ENCODE peak calls at places on chromosomes 16 and 17, in ten cellular contexts. I, D, C, G, L, Q, K, S, R and Y are unnamed samples. For H3K27me3, the result is how much of the 10 kb centered on the place peaks cover.

GRCh38 chr17:19757536-19758180 is 9.6 kb upstream of the ALDH3A1 start:
- DNase-seq in K (no peak), C (no peak), D (no peak), S (no peak), L (peak), G (no peak), R (peak), Q (peak), I (no peak), Y (no peak)

GRCh38 chr16:3004781-3005284 is 7.9 kb upstream of the CLDN9 start:
- DNase-seq in I (no peak), R (peak), S (no peak), L (peak), G (no peak), C (peak), K (no peak), D (no peak), Q (no peak), Y (no peak)

GRCh38 chr17:3594976-3595375 is 14.2 kb downstream of the TRPV1 start:
- DNase-seq in L (no peak), R (no peak), G (no peak), K (no peak), I (no peak), S (no peak), D (no peak), Q (no peak), C (no peak), Y (no peak)

GRCh38 chr17:17060001-17060929 is 18.0 kb downstream of the MPRIP start:
- DNase-seq in I (peak), G (no peak), S (no peak), Q (peak), R (peak), D (peak), L (no peak), C (no peak), K (no peak), Y (peak)

GRCh38 chr17:67488161-67488560 is 111.1 kb downstream of the PITPNC1 start:
- DNase-seq in C (peak), K (no peak), Q (peak), L (no peak), D (no peak), G (no peak), S (no peak), I (peak), R (peak), Y (no peak)

GRCh38 chr17:70520447-70520846 is 351.1 kb downstream of the KCNJ2 start:
- DNase-seq in S (no peak), L (no peak), K (no peak), D (no peak), R (no peak), I (no peak), C (no peak), G (no peak), Q (no peak), Y (no peak)

GRCh38 chr16:25481636-25482035 is 210.1 kb upstream of the HS3ST4 start:
- DNase-seq in Q (no peak), I (no peak), R (peak), C (no peak), D (no peak), K (no peak), S (no peak), L (no peak), G (no peak), Y (no peak)

GRCh38 chr16:74951206-74951605 is 33.7 kb downstream of the WDR59 start:
- DNase-seq in C (no peak), L (no peak), G (no peak), S (no peak), R (no peak), Q (no peak), I (no peak), D (no peak), K (no peak), Y (no peak)

GRCh38 chr17:77666881-77667395 is 291.6 kb upstream of the TNRC6C start:
- DNase-seq in I (no peak), L (no peak), G (peak), C (no peak), R (no peak), Q (peak), K (peak), S (no peak), D (no peak), Y (peak)

GRCh38 chr17:77446959-77447634 is 306.3 kb downstream of the SEC14L1 start:
- DNase-seq in I (no peak), C (peak), Q (no peak), S (no peak), K (no peak), D (no peak), L (no peak), G (no peak), R (no peak), Y (no peak)

GRCh38 chr17:77728022-77728671 is 230.4 kb upstream of the TNRC6C start:
- DNase-seq in D (no peak), C (no peak), S (peak), G (no peak), I (peak), K (no peak), R (peak), L (no peak), Q (peak), Y (no peak)

GRCh38 chr17:556431-556995 is 158.1 kb downstream of the VPS53 start:
- DNase-seq in L (no peak), R (no peak), S (peak), D (no peak), C (no peak), Q (no peak), G (no peak), I (no peak), K (no peak), Y (no peak)

GRCh38 chr17:30095507-30096244 is 20.9 kb upstream of the NSRP1 start:
- DNase-seq in D (no peak), L (no peak), G (no peak), I (no peak), R (peak), K (no peak), Q (no peak), C (no peak), S (peak), Y (no peak)

DNA sequence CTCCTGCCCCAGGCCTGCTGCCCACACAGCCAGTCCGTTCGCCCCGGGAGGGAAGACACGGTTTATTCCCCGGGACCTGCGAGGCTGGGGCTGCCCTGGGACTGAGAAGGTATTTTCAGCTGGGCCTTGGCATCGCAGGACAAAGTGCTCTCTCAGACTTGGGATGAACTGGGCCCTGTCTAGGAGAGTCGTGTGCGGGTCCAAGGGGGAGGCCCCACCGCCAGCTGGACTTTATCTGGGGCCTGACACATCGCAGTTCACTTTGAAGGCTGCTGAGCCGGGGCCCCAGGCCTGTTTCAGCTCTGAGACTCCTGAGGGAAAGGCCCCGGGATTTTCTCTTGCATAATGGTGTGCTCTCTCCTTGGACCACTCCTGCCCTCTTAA is 6.8 kb downstream of the CRISPLD2 start:
- DNase-seq in S (no peak), I (peak), G (no peak), Q (no peak), R (no peak), L (no peak), C (no peak), D (peak), K (no peak), Y (no peak)
- H3K27me3 ChIP-seq in S (under half), I (under half), G (under half), Q (under half), R (under half), L (under half), C (under half), D (under half), K (under half), Y (under half)

GRCh38 chr17:79589669-79590270 is 21.1 kb downstream of the RBFOX3 start:
- DNase-seq in K (no peak), Q (no peak), R (no peak), S (no peak), D (no peak), L (no peak), G (peak), C (no peak), I (no peak), Y (no peak)

GRCh38 chr17:79591014-79591590 is 19.7 kb downstream of the RBFOX3 start:
- DNase-seq in I (no peak), R (no peak), C (no peak), S (no peak), G (no peak), K (no peak), D (peak), L (no peak), Q (no peak), Y (no peak)

GRCh38 chr17:79592198-79592597 is 18.7 kb downstream of the RBFOX3 start:
- DNase-seq in G (no peak), D (peak), L (no peak), R (no peak), I (no peak), C (no peak), Q (no peak), S (no peak), K (no peak), Y (no peak)

GRCh38 chr17:79592641-79593040 is 18.2 kb downstream of the RBFOX3 start:
- DNase-seq in R (no peak), K (no peak), C (no peak), D (peak), L (no peak), S (no peak), G (peak), I (no peak), Q (no peak), Y (no peak)

DNA sequence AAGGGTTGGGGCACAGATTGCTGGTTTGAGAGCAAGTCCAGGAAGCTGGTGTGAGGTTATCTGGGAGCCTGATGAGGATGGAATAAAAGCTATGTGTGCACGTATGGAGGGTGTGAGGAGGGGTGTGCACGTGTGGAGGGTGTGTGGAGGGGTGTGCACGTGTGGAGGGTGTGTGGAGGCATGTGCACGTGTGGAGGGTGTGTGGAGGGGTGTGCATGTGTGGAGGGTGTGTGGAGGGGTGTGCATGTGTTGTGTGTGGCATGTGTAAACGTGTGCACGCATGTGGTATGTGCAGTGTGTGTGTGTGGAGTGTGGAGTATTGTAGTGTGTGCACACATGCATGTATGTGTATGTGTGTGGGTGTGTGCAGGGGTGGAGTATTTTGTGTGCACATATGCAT is 19.2 kb downstream of the RBFOX3 start:
- DNase-seq in S (no peak), I (no peak), Q (no peak), K (no peak), L (no peak), D (peak), G (peak), C (no peak), R (no peak), Y (no peak)
- H3K27me3 ChIP-seq in S (under half), I (under half), Q (half or more), K (under half), L (under half), D (under half), G (under half), C (under half), R (under half), Y (under half)

GRCh38 chr17:50311112-50311460 is 34.8 kb upstream of the XYLT2 start:
- DNase-seq in C (no peak), Q (no peak), L (no peak), G (no peak), I (no peak), D (no peak), S (no peak), R (no peak), K (no peak), Y (no peak)

GRCh38 chr17:50314456-50315011 is 31.4 kb upstream of the XYLT2 start:
- DNase-seq in R (no peak), L (no peak), D (no peak), G (no peak), I (no peak), S (no peak), C (no peak), Q (no peak), K (no peak), Y (no peak)

GRCh38 chr17:50310455-50311111 is 35.3 kb upstream of the XYLT2 start:
- DNase-seq in C (no peak), S (no peak), R (peak), G (no peak), D (no peak), K (no peak), Q (no peak), L (no peak), I (no peak), Y (no peak)

GRCh38 chr17:50311483-50311882 is 34.4 kb upstream of the XYLT2 start:
- DNase-seq in G (no peak), D (no peak), R (no peak), Q (no peak), S (no peak), L (no peak), I (no peak), C (no peak), K (no peak), Y (no peak)

GRCh38 chr17:50312311-50312710 is 33.6 kb upstream of the XYLT2 start:
- DNase-seq in S (peak), D (no peak), G (no peak), R (no peak), L (no peak), Q (no peak), K (no peak), C (no peak), I (no peak), Y (no peak)
- H3K27me3 ChIP-seq in S (under half), D (under half), G (under half), R (under half), L (under half), Q (under half), K (under half), C (under half), I (under half), Y (under half)

DNA sequence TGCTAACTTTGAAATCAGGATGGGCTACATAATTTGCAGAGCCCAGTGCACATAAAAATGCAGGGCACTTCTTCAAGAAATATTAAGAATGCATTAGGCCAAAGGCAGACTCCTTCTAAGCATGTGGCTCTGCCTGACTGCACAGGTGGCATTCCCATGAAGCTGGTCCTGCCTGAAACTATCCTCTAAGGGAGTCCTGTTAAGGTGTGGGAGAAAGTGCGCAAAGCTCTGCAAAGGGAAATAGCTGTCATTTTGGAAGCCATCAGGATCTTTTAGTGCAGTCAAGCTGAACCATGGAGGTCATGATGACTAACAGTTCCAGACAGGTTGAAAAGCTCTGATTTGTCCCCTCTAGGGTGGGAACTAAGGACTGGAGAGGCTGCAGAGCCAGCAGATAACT is 41.9 kb upstream of the CRHR1 start:
- DNase-seq in C (no peak), K (no peak), I (no peak), S (no peak), Q (no peak), G (no peak), D (no peak), R (no peak), L (no peak), Y (no peak)
- H3K27me3 ChIP-seq in C (under half), K (under half), I (under half), S (under half), Q (under half), G (under half), D (under half), R (under half), L (under half), Y (under half)

GRCh38 chr16:78993342-78993741 is 607.2 kb downstream of the MAF start:
- DNase-seq in C (no peak), S (no peak), D (no peak), R (no peak), I (no peak), L (peak), K (no peak), Q (no peak), G (no peak), Y (no peak)

GRCh38 chr16:79001156-79001997 is 599.2 kb downstream of the MAF start:
- DNase-seq in S (no peak), C (no peak), L (no peak), G (no peak), Q (no peak), I (no peak), K (no peak), R (no peak), D (no peak), Y (no peak)

GRCh38 chr16:78995441-78995840 is 605.1 kb downstream of the MAF start:
- DNase-seq in R (no peak), L (no peak), C (no peak), G (no peak), Q (no peak), S (no peak), I (no peak), K (no peak), D (no peak), Y (no peak)

GRCh38 chr16:78994135-78994534 is 606.4 kb downstream of the MAF start:
- DNase-seq in C (no peak), Q (no peak), R (no peak), D (no peak), L (no peak), K (no peak), G (no peak), I (no peak), S (no peak), Y (no peak)

GRCh38 chr16:78996806-78997205 is 603.7 kb downstream of the MAF start:
- DNase-seq in R (no peak), D (no peak), K (no peak), Q (no peak), S (no peak), I (no peak), C (no peak), G (no peak), L (no peak), Y (no peak)
- H3K27me3 ChIP-seq in R (under half), D (under half), K (under half), Q (under half), S (under half), I (under half), C (under half), G (under half), L (under half), Y (under half)

GRCh38 chr17:48619821-48620496 is 4.9 kb upstream of the HOXB8 start:
- DNase-seq in L (no peak), I (no peak), K (no peak), D (no peak), C (no peak), S (no peak), R (peak), G (no peak), Q (no peak), Y (no peak)
- H3K27me3 ChIP-seq in L (under half), I (under half), K (half or more), D (half or more), C (half or more), S (half or more), R (half or more), G (half or more), Q (half or more), Y (half or more)

GRCh38 chr16:30030011-30030685 is 923 bp downstream of the TLCD3B start:
- DNase-seq in C (no peak), K (no peak), I (no peak), G (no peak), S (no peak), R (peak), D (no peak), L (no peak), Q (no peak), Y (no peak)
- H3K27me3 ChIP-seq in C (under half), K (under half), I (under half), G (under half), S (half or more), R (under half), D (under half), L (under half), Q (half or more), Y (under half)

GRCh38 chr16:68770671-68771070 is 33.6 kb downstream of the CDH1 start:
- DNase-seq in I (no peak), K (no peak), Q (no peak), R (no peak), C (no peak), G (no peak), D (no peak), L (no peak), S (no peak), Y (no peak)

GRCh38 chr16:68776821-68777485 is 39.9 kb downstream of the CDH1 start:
- DNase-seq in G (no peak), L (no peak), Q (no peak), I (no peak), D (no peak), C (no peak), R (no peak), K (no peak), S (no peak), Y (no peak)

GRCh38 chr16:68774982-68775381 is 37.9 kb downstream of the CDH1 start:
- DNase-seq in D (no peak), L (no peak), C (no peak), I (no peak), Q (no peak), G (no peak), R (no peak), S (no peak), K (no peak), Y (no peak)

GRCh38 chr16:68768170-68768569 is 31.1 kb downstream of the CDH1 start:
- DNase-seq in G (no peak), C (no peak), Q (no peak), L (no peak), D (no peak), I (no peak), R (no peak), K (no peak), S (no peak), Y (no peak)

DNA sequence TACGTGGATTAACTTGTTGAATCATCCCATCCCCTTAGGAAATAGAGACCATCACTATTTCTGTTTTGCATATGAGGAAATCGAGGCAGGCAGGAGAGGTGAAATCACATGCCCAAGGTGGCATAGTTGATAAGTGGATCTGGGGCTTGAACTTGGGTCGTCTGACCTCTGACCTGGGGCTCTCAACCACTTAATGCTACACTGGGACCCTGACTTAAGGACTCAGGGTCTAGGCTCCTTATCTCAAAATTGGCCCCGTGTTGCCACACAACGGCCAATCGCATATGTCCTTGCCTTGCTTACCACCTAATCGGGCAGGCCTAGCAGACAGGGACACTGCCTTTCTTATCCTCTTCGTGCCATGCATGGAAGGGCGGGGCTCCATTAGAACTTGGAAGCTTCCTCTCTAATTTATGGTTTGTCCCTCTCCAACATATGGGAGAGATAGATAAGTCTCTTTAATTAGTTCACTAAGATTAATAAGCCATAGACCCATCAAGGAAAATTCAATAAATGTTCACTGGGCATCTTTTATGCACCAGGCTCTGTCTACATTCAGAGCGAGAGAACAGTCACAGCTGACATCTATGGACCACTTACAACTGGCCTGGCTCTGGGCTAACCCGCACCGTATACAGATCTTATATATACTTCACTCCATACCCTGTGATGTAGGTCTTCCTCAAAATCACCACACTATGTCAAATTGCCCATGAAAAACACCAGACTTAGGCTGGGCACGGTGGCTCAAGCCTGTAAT is 35.0 kb downstream of the CDH1 start:
- DNase-seq in G (no peak), D (no peak), K (no peak), I (no peak), S (no peak), L (no peak), Q (no peak), R (no peak), C (no peak), Y (no peak)
- H3K27me3 ChIP-seq in G (under half), D (under half), K (under half), I (under half), S (under half), L (under half), Q (under half), R (under half), C (under half), Y (under half)